ENCODE peak calls at places on chromosomes 11 and 22, in six cellular contexts. One of them, this sample, is unnamed.

GRCh38 chr11:8671242-8671641 is 11.2 kb downstream of the TRIM66 start:
- DNase-seq in HepG2: no peak
- DNase-seq in K562: no peak
- DNase-seq in WTC11: peak; percentile 69
- DNase-seq in H1: peak; percentile 77
- DNase-seq in A549: peak; percentile 48
- DNase-seq in this sample: peak; percentile 92

GRCh38 chr22:50673231-50674126 is 856 bp downstream of the SHANK3 start:
- DNase-seq in WTC11: peak; percentile 41
- DNase-seq in HepG2: no peak
- DNase-seq in A549: no peak
- DNase-seq in K562: peak; percentile 6
- DNase-seq in H1: no peak
- DNase-seq in this sample: peak; percentile 68

GRCh38 chr22:33656808-33657628 is 263.3 kb downstream of the LARGE1 start:
- DNase-seq in A549: no peak
- DNase-seq in WTC11: no peak
- DNase-seq in HepG2: no peak
- DNase-seq in K562: no peak
- DNase-seq in H1: no peak
- DNase-seq in this sample: no peak

GRCh38 chr22:42997577-42997976 is 17.4 kb downstream of the PACSIN2 start:
- DNase-seq in A549: no peak
- DNase-seq in HepG2: no peak
- DNase-seq in H1: no peak
- DNase-seq in K562: no peak
- DNase-seq in WTC11: no peak
- DNase-seq in this sample: no peak

GRCh38 chr22:50112151-50113118 is 22.6 kb downstream of the MOV10L1 start:
- DNase-seq in WTC11: no peak
- DNase-seq in A549: no peak
- DNase-seq in H1: no peak
- DNase-seq in K562: no peak
- DNase-seq in HepG2: no peak
- DNase-seq in this sample: peak; percentile 90

GRCh38 chr22:46003271-46004091 is 26.5 kb upstream of the WNT7B start:
- DNase-seq in A549: no peak
- DNase-seq in HepG2: no peak
- DNase-seq in H1: no peak
- DNase-seq in WTC11: no peak
- DNase-seq in K562: no peak
- DNase-seq in this sample: no peak

GRCh38 chr11:61555051-61555969 is 25.6 kb downstream of the SYT7 start:
- DNase-seq in A549: no peak
- DNase-seq in WTC11: peak; percentile 66
- DNase-seq in K562: peak; percentile 80
- DNase-seq in HepG2: no peak
- DNase-seq in H1: no peak
- DNase-seq in this sample: no peak

GRCh38 chr22:42294034-42294985 is 23.9 kb upstream of the TCF20 start:
- DNase-seq in HepG2: peak; percentile 39
- DNase-seq in K562: peak; percentile 69
- DNase-seq in H1: no peak
- DNase-seq in A549: peak; percentile 24
- DNase-seq in WTC11: peak; percentile 89
- DNase-seq in this sample: peak; percentile 34

GRCh38 chr11:128528294-128528693 is 59.1 kb downstream of the ETS1 start:
- DNase-seq in WTC11: no peak
- DNase-seq in H1: no peak
- DNase-seq in HepG2: no peak
- DNase-seq in A549: no peak
- DNase-seq in K562: no peak
- DNase-seq in this sample: no peak

GRCh38 chr22:37731804-37732471 is 35.1 kb downstream of the TRIOBP start:
- DNase-seq in A549: peak; percentile 84
- DNase-seq in H1: no peak
- DNase-seq in HepG2: peak; percentile 99
- DNase-seq in WTC11: no peak
- DNase-seq in K562: peak; percentile 27
- DNase-seq in this sample: no peak

GRCh38 chr11:14015711-14016110 is 53.2 kb downstream of the SPON1 start:
- DNase-seq in A549: peak; percentile 22
- DNase-seq in K562: no peak
- DNase-seq in H1: no peak
- DNase-seq in WTC11: no peak
- DNase-seq in HepG2: peak; percentile 67
- DNase-seq in this sample: peak; percentile 78

GRCh38 chr22:38169116-38169515 is 12.5 kb downstream of the PLA2G6 start:
- DNase-seq in WTC11: no peak
- DNase-seq in A549: no peak
- DNase-seq in HepG2: no peak
- DNase-seq in K562: no peak
- DNase-seq in H1: no peak
- DNase-seq in this sample: no peak

GRCh38 chr22:49623176-49623575 is 204.5 kb downstream of the BRD1 start:
- DNase-seq in K562: no peak
- DNase-seq in H1: no peak
- DNase-seq in WTC11: no peak
- DNase-seq in A549: no peak
- DNase-seq in HepG2: no peak
- DNase-seq in this sample: no peak

GRCh38 chr22:44391026-44391425 is 78.3 kb upstream of the SHISAL1 start:
- DNase-seq in WTC11: peak; percentile 9
- DNase-seq in HepG2: no peak
- DNase-seq in A549: no peak
- DNase-seq in K562: no peak
- DNase-seq in H1: no peak
- DNase-seq in this sample: no peak

GRCh38 chr11:2775626-2776350 is 76.0 kb upstream of the KCNQ1OT1 start:
- DNase-seq in K562: no peak
- DNase-seq in H1: no peak
- DNase-seq in WTC11: peak; percentile 8
- DNase-seq in A549: no peak
- DNase-seq in HepG2: no peak
- DNase-seq in this sample: no peak

GRCh38 chr11:122367809-122368231 is 251.8 kb upstream of the BLID start:
- DNase-seq in K562: no peak
- DNase-seq in WTC11: no peak
- DNase-seq in HepG2: peak; percentile 76
- DNase-seq in H1: no peak
- DNase-seq in A549: peak; percentile 36
- DNase-seq in this sample: peak; percentile 38

GRCh38 chr11:86586307-86586706 is 86.1 kb downstream of the ME3 start:
- DNase-seq in HepG2: no peak
- DNase-seq in H1: no peak
- DNase-seq in WTC11: no peak
- DNase-seq in A549: no peak
- DNase-seq in K562: no peak
- DNase-seq in this sample: no peak

GRCh38 chr22:16933924-16934282 is 74.1 kb downstream of the GAB4 start:
- DNase-seq in K562: no peak
- DNase-seq in A549: no peak
- DNase-seq in H1: no peak
- DNase-seq in WTC11: no peak
- DNase-seq in HepG2: no peak
- DNase-seq in this sample: no peak

GRCh38 chr11:11230802-11231562 is 122.1 kb downstream of the CSNK2A3 start:
- DNase-seq in H1: no peak
- DNase-seq in K562: peak; percentile 37
- DNase-seq in A549: peak; percentile 18
- DNase-seq in HepG2: peak; percentile 4
- DNase-seq in WTC11: peak; percentile 78
- DNase-seq in this sample: no peak

GRCh38 chr11:102868359-102868758 is 6.4 kb downstream of the MMP12 start:
- DNase-seq in WTC11: no peak
- DNase-seq in HepG2: no peak
- DNase-seq in K562: no peak
- DNase-seq in H1: no peak
- DNase-seq in A549: no peak
- DNase-seq in this sample: no peak

GRCh38 chr22:35742342-35743100 is 24.8 kb downstream of the APOL5 start:
- DNase-seq in H1: no peak
- DNase-seq in HepG2: no peak
- DNase-seq in WTC11: no peak
- DNase-seq in K562: peak; percentile 61
- DNase-seq in A549: peak; percentile 7
- DNase-seq in this sample: peak; percentile 63

GRCh38 chr11:9160166-9160565 is 68.8 kb upstream of the SCUBE2 start:
- DNase-seq in HepG2: no peak
- DNase-seq in H1: no peak
- DNase-seq in A549: no peak
- DNase-seq in WTC11: no peak
- DNase-seq in K562: no peak
- DNase-seq in this sample: peak; percentile 87

GRCh38 chr11:64694026-64694755 is 28.8 kb downstream of the NRXN2 start:
- DNase-seq in WTC11: no peak
- DNase-seq in A549: no peak
- DNase-seq in H1: no peak
- DNase-seq in K562: no peak
- DNase-seq in HepG2: no peak
- DNase-seq in this sample: no peak

GRCh38 chr11:47409440-47410403 is 1.3 kb downstream of the SLC39A13 start:
- DNase-seq in HepG2: no peak
- DNase-seq in A549: no peak
- DNase-seq in H1: no peak
- DNase-seq in WTC11: no peak
- DNase-seq in K562: no peak
- DNase-seq in this sample: no peak

GRCh38 chr11:124086447-124086846 is 28.8 kb upstream of the VWA5A start:
- DNase-seq in H1: no peak
- DNase-seq in A549: no peak
- DNase-seq in K562: no peak
- DNase-seq in WTC11: no peak
- DNase-seq in HepG2: no peak
- DNase-seq in this sample: no peak
- TF ChIP-seq JUN in H1: no peak
- TF ChIP-seq JUN in A549: no peak
- TF ChIP-seq JUN in K562: no peak
- TF ChIP-seq JUN in WTC11: no peak
- TF ChIP-seq JUN in HepG2: no peak
- TF ChIP-seq JUN in this sample: no peak

DNA sequence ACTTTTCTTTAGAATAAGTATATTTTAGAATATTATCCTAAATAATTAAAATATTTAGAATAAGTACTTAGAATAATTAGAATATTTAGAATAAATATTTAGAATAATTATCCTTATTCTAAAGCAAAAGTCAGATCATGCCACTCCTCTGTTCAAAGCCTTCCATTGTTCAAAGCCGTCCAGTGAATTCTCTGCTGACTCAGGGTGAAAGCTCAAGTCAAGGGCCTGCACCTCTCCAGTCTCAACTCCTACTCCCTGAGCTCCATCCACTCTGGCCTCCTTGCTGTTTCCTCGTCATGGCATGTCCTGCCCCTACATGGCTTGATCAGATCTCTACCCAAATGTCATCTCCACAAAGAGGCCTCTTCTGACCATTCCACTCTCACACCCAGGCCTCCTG is 30.0 kb downstream of the PLEKHA7 start:
- DNase-seq in HepG2: no peak
- DNase-seq in WTC11: no peak
- DNase-seq in K562: no peak
- DNase-seq in H1: no peak
- DNase-seq in A549: no peak
- DNase-seq in this sample: no peak
- TF ChIP-seq JUN in HepG2: no peak
- TF ChIP-seq JUN in WTC11: no peak
- TF ChIP-seq JUN in K562: no peak
- TF ChIP-seq JUN in H1: no peak
- TF ChIP-seq JUN in A549: no peak
- TF ChIP-seq JUN in this sample: no peak

DNA sequence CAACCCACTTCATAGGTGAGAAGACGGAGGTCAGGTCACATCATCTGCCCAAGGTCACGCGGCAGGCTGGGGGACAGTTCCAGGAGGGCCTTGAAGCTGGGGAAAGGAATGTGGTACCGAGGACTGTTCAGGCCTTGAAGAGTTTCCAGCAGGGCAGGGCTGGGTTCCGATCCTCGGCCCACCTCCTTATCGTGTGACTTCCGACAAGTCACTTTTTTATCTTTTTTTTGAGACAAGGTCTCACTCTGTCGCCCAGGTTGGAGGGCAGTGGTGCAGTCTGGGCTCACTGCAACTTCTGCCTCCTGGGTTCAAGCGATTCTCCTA is 617 bp downstream of the NDUFS8 start:
- DNase-seq in A549: no peak
- DNase-seq in K562: no peak
- DNase-seq in H1: no peak
- DNase-seq in WTC11: no peak
- DNase-seq in HepG2: no peak
- DNase-seq in this sample: no peak
- TF ChIP-seq JUN in A549: no peak
- TF ChIP-seq JUN in K562: no peak
- TF ChIP-seq JUN in H1: no peak
- TF ChIP-seq JUN in WTC11: no peak
- TF ChIP-seq JUN in HepG2: no peak
- TF ChIP-seq JUN in this sample: no peak

GRCh38 chr11:7596975-7597391 is 76.3 kb downstream of the CYB5R2 start:
- DNase-seq in HepG2: no peak
- DNase-seq in K562: no peak
- DNase-seq in A549: no peak
- DNase-seq in H1: no peak
- DNase-seq in WTC11: no peak
- DNase-seq in this sample: no peak

GRCh38 chr11:7599209-7599608 is 74.1 kb downstream of the CYB5R2 start:
- DNase-seq in A549: no peak
- DNase-seq in H1: no peak
- DNase-seq in HepG2: no peak
- DNase-seq in WTC11: no peak
- DNase-seq in K562: no peak
- DNase-seq in this sample: peak; percentile 64

GRCh38 chr11:7603031-7603781 is 70.1 kb downstream of the CYB5R2 start:
- DNase-seq in HepG2: no peak
- DNase-seq in K562: no peak
- DNase-seq in WTC11: no peak
- DNase-seq in H1: no peak
- DNase-seq in A549: no peak
- DNase-seq in this sample: no peak

GRCh38 chr11:7597620-7598019 is 75.7 kb downstream of the CYB5R2 start:
- DNase-seq in H1: no peak
- DNase-seq in HepG2: no peak
- DNase-seq in A549: no peak
- DNase-seq in WTC11: no peak
- DNase-seq in K562: no peak
- DNase-seq in this sample: no peak

DNA sequence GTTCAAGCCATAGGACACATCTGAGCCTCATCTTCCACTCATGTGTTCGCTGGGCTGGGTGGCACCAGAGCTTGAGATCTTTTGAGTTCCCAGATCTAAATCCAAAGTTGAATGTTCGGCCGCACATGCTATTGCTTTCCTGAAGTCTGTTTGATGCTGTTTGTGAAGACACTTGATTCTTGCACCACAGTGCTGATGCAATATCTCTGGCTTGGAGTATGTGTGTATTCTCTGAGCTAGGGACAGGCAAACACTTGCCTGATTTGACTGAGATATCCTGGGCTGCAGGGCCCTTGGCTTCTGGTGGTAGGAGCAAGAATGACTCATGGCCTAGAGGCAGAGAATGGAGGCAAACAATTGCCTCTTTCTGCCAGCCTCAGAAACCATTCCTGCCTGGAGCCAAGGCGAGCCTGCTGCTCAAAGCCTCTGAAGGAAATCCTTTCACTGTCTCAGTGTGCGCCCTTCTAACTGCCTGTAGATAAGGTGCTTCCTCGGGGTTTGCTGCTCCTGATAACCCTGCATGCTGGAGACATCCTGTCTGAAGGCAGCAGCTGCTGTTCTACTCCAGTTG is 73.0 kb downstream of the CYB5R2 start:
- DNase-seq in HepG2: peak; percentile 89
- DNase-seq in H1: no peak
- DNase-seq in WTC11: no peak
- DNase-seq in A549: peak; percentile 83
- DNase-seq in K562: no peak
- DNase-seq in this sample: peak; percentile 92
- TF ChIP-seq JUN in HepG2: no peak
- TF ChIP-seq JUN in H1: no peak
- TF ChIP-seq JUN in WTC11: no peak
- TF ChIP-seq JUN in A549: no peak
- TF ChIP-seq JUN in K562: no peak
- TF ChIP-seq JUN in this sample: peak; percentile 72